ENCODE peak calls at places on chromosomes 3 and 15, in nine cellular contexts. P, L, O, T, J, C, A, B and N are unnamed samples.

GRCh38 chr3:117820900-117821299 is 1111.3 kb downstream of the TUSC7 start:
- DNase-seq in C (no peak), P (peak), O (no peak), T (no peak), B (no peak), L (no peak), A (no peak), J (peak), N (no peak)

GRCh38 chr15:79132770-79133169 is 42.2 kb upstream of the RASGRF1 start:
- DNase-seq in B (no peak), L (no peak), P (no peak), J (no peak), A (no peak), C (no peak), T (no peak), O (no peak), N (no peak)

GRCh38 chr15:42405876-42406482 is 46.7 kb downstream of the CAPN3 start:
- DNase-seq in A (no peak), C (no peak), P (no peak), J (no peak), T (no peak), B (no peak), L (no peak), O (no peak), N (no peak)

GRCh38 chr3:46960081-46960701 is 16.4 kb downstream of the CCDC12 start:
- DNase-seq in C (no peak), A (no peak), B (no peak), O (no peak), J (peak), P (peak), T (no peak), L (no peak), N (no peak)

GRCh38 chr3:97823503-97824004 is 1.7 kb downstream of the CRYBG3 start:
- DNase-seq in C (no peak), T (no peak), L (no peak), P (peak), B (peak), A (no peak), J (no peak), O (no peak), N (no peak)

GRCh38 chr3:20043398-20043797 is 3.2 kb downstream of the KAT2B start:
- DNase-seq in O (peak), J (no peak), P (peak), A (peak), B (peak), T (no peak), L (no peak), C (no peak), N (no peak)

GRCh38 chr3:147120029-147120428 is 286.3 kb downstream of the ZIC4 start:
- DNase-seq in O (no peak), B (no peak), C (peak), J (peak), P (peak), A (no peak), T (peak), L (no peak), N (no peak)

GRCh38 chr15:72176743-72177142 is 20.8 kb downstream of the GRAMD2A start:
- DNase-seq in T (no peak), J (no peak), L (no peak), B (no peak), C (no peak), A (no peak), O (no peak), P (no peak), N (no peak)

GRCh38 chr15:59283717-59284336 is 77.2 kb downstream of the LDHAL6B start:
- DNase-seq in J (no peak), A (no peak), C (no peak), B (no peak), T (peak), P (no peak), L (no peak), O (peak), N (no peak)

GRCh38 chr3:41265823-41266273 is 66.5 kb downstream of the CTNNB1 start:
- DNase-seq in B (no peak), A (no peak), C (no peak), J (peak), P (peak), O (no peak), T (no peak), L (no peak), N (no peak)

GRCh38 chr3:145448436-145448835 is 712.5 kb downstream of the PLOD2 start:
- DNase-seq in L (no peak), J (no peak), A (no peak), C (no peak), T (no peak), B (no peak), O (no peak), P (no peak), N (no peak)